ENCODE peak calls at places on chromosomes 2 and 18, in nine cellular contexts. L is GM12878, B is A549, A is SK-N-SH, V is K562, X is Panc1, W is GM23338, K is HL-60, U is HepG2. T is an unnamed sample.

GRCh38 chr2:11389048-11389413 is 44.6 kb upstream of the ROCK2 start:
- DNase-seq in A (no peak), V (no peak), K (no peak), B (no peak), L (no peak), U (no peak), W (no peak), X (no peak), T (no peak)

GRCh38 chr2:6580982-6581381 is 284.7 kb downstream of the CMPK2 start:
- DNase-seq in V (no peak), B (no peak), W (no peak), K (no peak), A (no peak), L (no peak), X (peak), U (no peak), T (no peak)

GRCh38 chr2:238946586-238947242 is 98.8 kb downstream of the TWIST2 start:
- DNase-seq in A (no peak), X (no peak), K (no peak), L (no peak), B (no peak), V (no peak), U (no peak), W (no peak), T (no peak)

GRCh38 chr2:206164261-206164862 is 4.7 kb downstream of the EEF1B2 start:
- DNase-seq in L (no peak), K (no peak), W (peak), A (peak), B (no peak), V (peak), X (no peak), U (peak), T (no peak)

GRCh38 chr2:10239561-10239967 is 63.1 kb upstream of the HPCAL1 start:
- DNase-seq in W (peak), K (peak), V (peak), U (no peak), A (no peak), L (no peak), B (no peak), X (no peak), T (no peak)

GRCh38 chr2:120912101-120912985 is 176.7 kb downstream of the GLI2 start:
- DNase-seq in B (peak), U (no peak), W (no peak), A (no peak), L (no peak), V (peak), K (no peak), X (no peak), T (peak)

GRCh38 chr2:200345917-200346316 is 39.4 kb downstream of the SPATS2L start:
- DNase-seq in W (no peak), K (no peak), U (no peak), B (no peak), L (no peak), V (no peak), A (no peak), X (no peak), T (no peak)

GRCh38 chr18:58727776-58728500 is 56.7 kb downstream of the MALT1 start:
- DNase-seq in W (no peak), U (no peak), K (no peak), B (no peak), L (no peak), X (no peak), A (no peak), V (no peak), T (no peak)

GRCh38 chr2:18251486-18251885 is 309.0 kb downstream of the RDH14 start:
- DNase-seq in U (no peak), L (no peak), A (no peak), V (no peak), W (no peak), B (no peak), X (no peak), K (no peak), T (no peak)

GRCh38 chr2:164306872-164307271 is 314.4 kb downstream of the GRB14 start:
- DNase-seq in U (no peak), B (no peak), L (no peak), K (no peak), W (no peak), X (no peak), V (no peak), A (no peak), T (no peak)

GRCh38 chr2:164302786-164303185 is 318.5 kb downstream of the GRB14 start:
- DNase-seq in V (no peak), A (no peak), X (no peak), K (no peak), L (no peak), B (no peak), U (no peak), W (peak), T (no peak)
- TF ChIP-seq REST in V (no peak), A (no peak), X (no peak), K (no peak), L (no peak), B (no peak), U (no peak), W (no peak), T (no peak)

GRCh38 chr2:156896294-156896693 is 361.2 kb upstream of the GALNT5 start:
- DNase-seq in A (no peak), B (no peak), W (no peak), L (peak), K (no peak), X (no peak), U (no peak), V (no peak), T (no peak)

GRCh38 chr2:156891609-156892008 is 365.9 kb upstream of the GALNT5 start:
- DNase-seq in B (no peak), A (no peak), K (no peak), V (no peak), L (no peak), U (no peak), X (no peak), W (no peak), T (no peak)

GRCh38 chr2:156892449-156893335 is 364.8 kb upstream of the GALNT5 start:
- DNase-seq in L (peak), W (peak), X (peak), U (peak), B (peak), A (peak), K (peak), V (peak), T (peak)

DNA sequence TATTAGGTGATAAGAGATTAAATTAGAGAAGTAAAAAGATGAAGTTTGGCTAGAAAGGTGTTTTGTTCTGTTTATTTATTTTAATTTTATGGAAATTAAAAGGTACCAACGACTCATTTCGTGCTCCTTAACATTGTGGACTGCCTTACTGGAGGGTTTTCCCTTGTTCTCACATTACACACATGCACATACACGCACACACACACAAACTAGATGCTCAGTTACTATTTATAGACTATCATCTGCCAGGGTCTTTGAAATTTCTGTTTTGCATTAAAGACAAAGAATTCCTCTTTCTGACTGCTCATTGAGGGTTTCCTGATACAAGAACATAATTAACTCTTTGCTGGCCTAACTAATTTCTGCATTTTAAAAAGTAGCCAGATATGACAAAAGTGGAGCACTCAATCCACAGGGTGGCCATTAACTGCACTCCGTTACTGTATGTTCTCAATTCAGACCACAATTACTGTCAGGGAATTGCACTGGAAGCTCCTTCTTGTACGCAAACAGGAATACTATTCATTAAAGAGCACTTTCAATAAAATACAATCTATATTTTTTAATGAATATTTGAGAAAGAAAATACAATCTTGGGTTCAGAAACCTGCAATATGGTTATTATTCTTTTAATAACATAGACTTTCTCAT is 366.9 kb upstream of the GALNT5 start:
- DNase-seq in U (no peak), B (no peak), A (no peak), V (no peak), L (no peak), X (no peak), W (no peak), K (no peak), T (no peak)
- TF ChIP-seq REST in U (no peak), B (no peak), A (no peak), V (no peak), L (no peak), X (no peak), W (no peak), K (no peak), T (no peak)

GRCh38 chr2:204205082-204205481 is 268.5 kb downstream of the ICOS start:
- DNase-seq in A (no peak), B (no peak), K (no peak), X (no peak), U (no peak), V (no peak), L (no peak), W (peak), T (no peak)

GRCh38 chr2:204199357-204199756 is 262.8 kb downstream of the ICOS start:
- DNase-seq in L (no peak), X (no peak), A (no peak), K (peak), U (no peak), V (no peak), W (no peak), B (no peak), T (no peak)

GRCh38 chr2:204203704-204204103 is 267.1 kb downstream of the ICOS start:
- DNase-seq in B (no peak), U (no peak), X (no peak), L (no peak), W (no peak), V (no peak), A (no peak), K (no peak), T (no peak)

GRCh38 chr2:204205548-204205947 is 269.0 kb downstream of the ICOS start:
- DNase-seq in W (peak), B (no peak), K (no peak), L (no peak), A (no peak), V (no peak), X (no peak), U (no peak), T (no peak)

DNA sequence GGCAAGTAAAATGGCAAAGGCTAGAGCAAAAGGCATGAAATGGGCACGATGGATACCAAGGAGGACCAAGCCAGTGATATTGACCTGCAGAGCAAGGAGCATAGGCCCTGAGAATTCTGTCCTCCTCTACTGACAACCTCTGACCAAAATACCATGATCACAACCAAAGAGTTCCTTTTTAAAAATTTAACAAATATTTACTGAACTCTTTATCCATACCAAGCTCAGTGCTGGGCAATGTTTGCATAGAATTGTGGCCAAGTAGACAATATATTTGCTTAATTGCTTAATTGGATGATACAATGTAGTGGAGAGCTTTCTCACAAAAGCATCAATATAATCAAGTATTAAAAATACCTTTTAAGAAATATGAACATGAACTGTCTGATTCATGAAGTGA is 265.7 kb downstream of the ICOS start:
- DNase-seq in K (no peak), U (no peak), X (no peak), A (no peak), W (no peak), L (no peak), V (no peak), B (no peak), T (no peak)
- TF ChIP-seq REST in K (no peak), U (no peak), X (no peak), A (no peak), W (no peak), L (no peak), V (no peak), B (no peak), T (no peak)

GRCh38 chr2:232353660-232354059 is 24.9 kb upstream of the ALPP start:
- DNase-seq in W (no peak), U (no peak), X (no peak), V (no peak), K (no peak), A (no peak), L (no peak), B (no peak), T (no peak)

GRCh38 chr2:232353096-232353495 is 25.5 kb upstream of the ALPP start:
- DNase-seq in V (no peak), B (no peak), W (no peak), X (no peak), K (no peak), L (no peak), U (no peak), A (no peak), T (no peak)

GRCh38 chr2:232352511-232353091 is 25.9 kb upstream of the ALPP start:
- DNase-seq in L (no peak), K (no peak), U (no peak), X (no peak), B (no peak), W (no peak), V (no peak), A (no peak), T (no peak)

GRCh38 chr2:232351686-232352510 is 26.7 kb upstream of the ALPP start:
- DNase-seq in K (no peak), A (no peak), X (no peak), W (peak), L (no peak), V (no peak), U (no peak), B (no peak), T (no peak)

DNA sequence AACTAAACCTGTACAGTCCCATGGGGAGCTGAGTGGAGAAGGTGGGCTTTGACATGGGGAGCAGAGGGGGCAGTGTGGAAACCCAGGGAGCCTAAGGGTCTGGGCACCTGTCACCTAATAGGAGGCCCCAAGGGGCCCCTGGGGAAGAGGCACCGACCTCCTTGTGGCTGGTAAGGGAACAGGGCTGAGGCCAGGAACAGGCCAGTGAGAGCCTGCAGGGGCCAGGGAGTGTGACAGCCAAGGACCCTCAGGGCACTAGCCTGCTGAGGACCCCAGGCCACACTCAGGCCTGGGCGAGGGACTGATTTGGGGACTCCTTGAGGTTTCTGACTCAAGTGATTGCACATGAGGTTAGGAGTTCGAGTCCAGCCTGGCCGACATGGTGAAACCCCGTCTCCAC is 24.5 kb upstream of the ALPP start:
- DNase-seq in B (no peak), X (no peak), U (no peak), W (no peak), A (no peak), K (no peak), V (no peak), L (no peak), T (no peak)
- TF ChIP-seq REST in B (no peak), X (no peak), U (no peak), W (no peak), A (no peak), K (no peak), V (no peak), L (no peak), T (no peak)

DNA sequence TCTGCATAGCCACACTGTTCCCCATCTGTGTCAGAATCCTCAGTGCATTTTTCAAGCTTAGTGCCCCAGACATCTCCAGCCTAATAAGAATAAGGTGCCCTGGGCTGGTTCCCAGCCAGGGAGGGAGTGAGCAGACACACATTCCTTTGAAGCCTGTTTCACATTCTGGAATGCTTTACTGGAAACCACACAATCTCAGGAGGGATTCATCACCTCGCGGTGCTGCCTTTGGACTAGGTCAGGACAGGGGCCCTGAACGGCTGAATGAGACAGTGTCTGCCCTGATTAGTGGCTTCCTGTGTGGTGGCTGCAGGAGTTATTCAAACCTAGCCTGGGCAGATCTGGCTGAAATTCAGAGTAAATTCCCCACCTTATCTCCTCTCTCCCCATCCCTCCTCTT is 108.0 kb upstream of the LDAH start:
- DNase-seq in K (no peak), W (no peak), V (no peak), U (peak), X (no peak), A (no peak), L (no peak), B (no peak), T (no peak)
- TF ChIP-seq REST in K (no peak), W (no peak), V (no peak), U (no peak), X (no peak), A (no peak), L (no peak), B (no peak), T (no peak)

GRCh38 chr2:24707141-24707540 is 86.0 kb downstream of the PTRHD1 start:
- DNase-seq in W (peak), L (no peak), K (no peak), V (no peak), U (no peak), A (no peak), B (no peak), X (no peak), T (no peak)

GRCh38 chr2:24702800-24703199 is 90.4 kb downstream of the PTRHD1 start:
- DNase-seq in A (no peak), W (no peak), X (peak), U (no peak), L (no peak), K (no peak), V (no peak), B (peak), T (peak)

GRCh38 chr2:24708537-24709152 is 84.5 kb downstream of the PTRHD1 start:
- DNase-seq in B (no peak), A (no peak), L (no peak), U (no peak), W (no peak), V (no peak), K (no peak), X (peak), T (no peak)

DNA sequence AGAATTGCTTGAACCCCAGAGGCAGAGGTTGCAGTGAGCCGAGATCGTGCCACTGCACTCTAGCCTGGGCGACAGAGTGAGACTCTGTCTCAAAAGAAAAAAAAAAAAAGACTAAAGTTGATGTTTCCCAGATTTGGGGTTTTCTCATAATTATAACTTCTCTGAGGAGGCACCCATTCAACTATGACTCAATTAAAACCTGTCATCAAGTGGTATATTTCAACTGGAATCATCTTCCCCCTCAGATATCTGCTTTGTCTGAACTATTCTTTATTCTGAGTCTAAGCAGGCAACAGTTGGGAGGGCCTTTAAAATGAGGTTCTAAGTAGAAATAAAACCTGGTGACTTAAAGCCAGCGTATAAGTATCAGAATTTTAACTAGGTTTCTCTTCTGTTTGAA is 88.5 kb downstream of the PTRHD1 start:
- DNase-seq in K (no peak), A (no peak), L (no peak), U (no peak), W (no peak), B (no peak), X (no peak), V (no peak), T (no peak)
- TF ChIP-seq REST in K (no peak), A (no peak), L (no peak), U (no peak), W (no peak), B (no peak), X (no peak), V (no peak), T (no peak)

GRCh38 chr2:75003276-75003675 is 44.8 kb downstream of the POLE4 start:
- DNase-seq in V (no peak), X (no peak), W (no peak), K (no peak), U (peak), B (no peak), L (no peak), A (no peak), T (no peak)
- TF ChIP-seq REST in V (no peak), X (no peak), W (no peak), K (no peak), U (no peak), B (no peak), L (no peak), A (no peak), T (no peak)

DNA sequence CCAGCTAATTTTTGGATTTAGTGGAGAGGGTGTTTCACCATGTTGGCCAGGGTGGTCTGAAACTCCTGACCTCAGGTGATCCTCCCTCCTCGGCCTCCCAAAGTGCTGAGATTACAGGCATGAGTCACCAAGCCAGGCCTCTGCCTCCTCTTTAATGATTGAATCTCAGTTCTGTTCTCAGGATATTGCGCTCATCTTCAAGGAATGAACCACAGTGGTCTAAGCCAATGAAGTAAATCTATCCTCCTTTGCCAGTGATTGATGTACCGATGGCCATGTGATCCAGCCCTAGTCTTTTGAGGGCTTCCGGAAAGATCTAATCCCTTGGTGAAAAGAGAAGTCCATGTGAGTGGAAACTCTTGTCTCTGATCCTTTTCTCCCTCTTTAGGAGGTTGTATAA is 48.6 kb downstream of the POLE4 start:
- DNase-seq in U (no peak), K (no peak), X (no peak), V (no peak), A (no peak), L (no peak), B (no peak), W (no peak), T (no peak)
- TF ChIP-seq REST in U (no peak), K (no peak), X (no peak), V (no peak), A (no peak), L (no peak), B (no peak), W (no peak), T (no peak)

GRCh38 chr2:20862850-20863249 is 39.9 kb upstream of the LDAH start:
- DNase-seq in A (no peak), K (no peak), X (no peak), U (no peak), V (no peak), L (no peak), W (no peak), B (no peak), T (no peak)

DNA sequence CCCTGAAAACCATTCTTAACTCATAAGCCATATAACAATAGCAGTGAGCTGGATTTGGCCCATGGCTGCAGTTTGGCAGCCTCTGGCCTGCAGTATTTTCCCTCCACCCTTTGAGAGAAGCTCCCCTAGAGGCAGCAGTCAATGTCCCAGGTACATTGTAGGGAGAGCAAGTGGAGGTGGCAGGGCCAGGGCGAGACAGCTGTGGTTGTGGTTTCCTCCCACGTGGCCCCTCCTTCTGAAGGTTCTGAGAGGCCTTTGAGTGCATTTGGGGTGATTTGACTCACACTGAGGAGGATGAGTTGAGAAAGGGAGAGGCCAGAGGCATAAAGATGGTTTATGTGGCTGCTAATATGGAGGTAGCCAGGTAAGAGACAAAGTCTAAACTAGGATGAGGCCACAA is 45.5 kb upstream of the LDAH start:
- DNase-seq in V (no peak), X (no peak), W (no peak), B (no peak), K (no peak), L (peak), A (no peak), U (no peak), T (no peak)
- TF ChIP-seq REST in V (no peak), X (no peak), W (no peak), B (no peak), K (no peak), L (no peak), A (no peak), U (no peak), T (no peak)

T was measured in HCT116.